ENCODE peak calls at places on chromosomes 11 and 22, in six cellular contexts. T, G, L, R, Z and I are unnamed samples.

GRCh38 chr22:42926768-42927167 is 69.7 kb upstream of the ARFGAP3 start:
- DNase-seq in T (no peak), G (no peak), L (no peak), R (no peak), Z (no peak), I (no peak)

GRCh38 chr11:121929581-121929980 is 186.4 kb downstream of the BLID start:
- DNase-seq in T (no peak), G (peak; percentile 24), L (no peak), R (peak; percentile 38), Z (peak; percentile 79), I (no peak)

GRCh38 chr22:41229730-41230398 is 10.9 kb downstream of the CHADL start:
- DNase-seq in T (no peak), G (no peak), L (no peak), R (no peak), Z (no peak), I (no peak)

GRCh38 chr11:59173080-59173963 is 1.4 kb downstream of the DTX4 start:
- DNase-seq in T (peak; percentile 35), G (peak; percentile 15), L (peak; percentile 41), R (no peak), Z (peak; percentile 12), I (no peak)

GRCh38 chr11:16610738-16611388 is 127.6 kb upstream of the C11orf58 start:
- DNase-seq in T (no peak), G (no peak), L (no peak), R (no peak), Z (no peak), I (peak; percentile 36)

GRCh38 chr11:129922674-129923073 is 27.3 kb upstream of the NFRKB start:
- DNase-seq in T (no peak), G (no peak), L (no peak), R (no peak), Z (no peak), I (no peak)

GRCh38 chr11:14789879-14790484 is 102.0 kb downstream of the CYP2R1 start:
- DNase-seq in T (no peak), G (no peak), L (no peak), R (no peak), Z (no peak), I (no peak)

GRCh38 chr11:5690736-5691135 is 1.1 kb downstream of the TRIM22 start:
- DNase-seq in T (no peak), G (no peak), L (no peak), R (no peak), Z (peak; percentile 27), I (no peak)

GRCh38 chr11:64253043-64253442 is 1.7 kb downstream of the PLCB3 start:
- DNase-seq in T (no peak), G (no peak), L (no peak), R (no peak), Z (no peak), I (no peak)
- H3K4me3 ChIP-seq in T (peak overlapping the region; percentile 86), G (no peak overlapping the region), L (no peak overlapping the region), R (peak overlapping the region; percentile 70), Z (no peak overlapping the region), I (peak overlapping the region; percentile 89)

DNA sequence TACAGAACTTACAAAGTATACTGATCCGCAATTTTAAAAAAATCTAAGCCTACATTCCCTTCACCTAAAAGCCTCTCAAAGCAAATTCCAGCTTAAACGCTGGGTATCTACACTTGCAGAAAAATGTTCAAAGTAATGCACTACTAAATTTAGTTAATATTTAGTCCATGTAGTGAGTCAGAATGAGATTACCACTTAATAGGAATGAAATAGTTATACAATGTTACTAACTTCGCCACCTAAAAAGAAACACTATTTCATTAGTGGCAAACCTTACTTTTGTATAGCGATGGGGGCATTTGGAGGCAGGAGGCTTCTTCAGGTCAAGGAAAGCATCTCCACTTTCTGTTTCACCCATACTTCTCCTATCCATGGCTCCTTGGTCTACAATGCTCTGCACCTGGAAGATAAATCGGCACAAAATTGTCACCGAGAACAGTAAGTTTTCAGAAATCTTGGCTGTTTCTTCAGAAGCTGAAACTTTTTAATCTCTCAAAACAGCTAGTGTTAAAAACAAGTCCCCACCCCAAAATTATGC is 1.2 kb downstream of the EIF4ENIF1 start:
- DNase-seq in T (no peak), G (no peak), L (no peak), R (no peak), Z (no peak), I (no peak)
- H3K36me3 ChIP-seq in T (peaks cover 48% of the 10 kb centered on the region), G (peaks cover 47% of the 10 kb centered on the region), L (peaks cover 10% of the 10 kb centered on the region), R (peaks cover 44% of the 10 kb centered on the region), Z (peaks cover 5% of the 10 kb centered on the region), I (peaks cover 43% of the 10 kb centered on the region)

GRCh38 chr22:37803195-37803635 is 4.5 kb upstream of the GCAT start:
- DNase-seq in T (no peak), G (peak; percentile 60), L (no peak), R (no peak), Z (no peak), I (no peak)
- H3K4me3 ChIP-seq in T (peak overlapping the region; percentile 44), G (peak overlapping the region; percentile 79), L (peak overlapping the region; percentile 48), R (peak overlapping the region; percentile 80), Z (peak overlapping the region; percentile 58), I (no peak overlapping the region)

DNA sequence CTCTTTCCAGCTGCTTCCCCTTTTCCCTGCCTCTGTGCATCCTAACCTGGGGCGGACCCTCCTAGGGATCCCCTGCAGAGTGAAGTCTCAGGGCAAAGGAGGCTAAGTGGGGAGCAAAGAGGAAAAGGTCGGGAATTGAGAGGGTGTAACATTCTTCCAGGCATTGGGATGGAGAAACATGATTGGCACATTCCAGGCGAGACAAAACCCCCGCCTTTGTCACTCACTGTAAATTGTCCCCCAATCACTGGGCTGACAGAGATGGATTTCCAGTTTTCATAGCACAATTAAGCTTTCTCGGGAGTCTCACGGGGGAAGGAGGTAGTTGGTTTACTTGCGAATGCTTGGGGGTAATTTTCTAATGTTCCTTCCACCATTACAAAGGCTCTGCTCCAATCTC is 74.9 kb downstream of the MIAT start:
- DNase-seq in T (no peak), G (no peak), L (no peak), R (no peak), Z (no peak), I (no peak)
- H3K36me3 ChIP-seq in T (peaks cover 32% of the 10 kb centered on the region), G (no peaks in the 10 kb centered on the region), L (no peaks in the 10 kb centered on the region), R (no peaks in the 10 kb centered on the region), Z (no peaks in the 10 kb centered on the region), I (no peaks in the 10 kb centered on the region)